ENCODE peak calls at places on chromosomes 16 and 17, in seven cellular contexts. E is HepG2, D is SK-N-SH, Z is HCT116, U is breast epithelium, G is endothelial cell of umbilical vein, C is HL-60. R is an unnamed sample.
A peak's percentile ranks its signal among the peaks of the same experiment; 100 is the strongest.

GRCh38 chr17:78394209-78394608 is 15.8 kb downstream of the PGS1 start:
- DNase-seq in E (no peak), D (no peak), Z (no peak), U (no peak), G (no peak), C (no peak), R (no peak)

GRCh38 chr16:64544859-64545258 is 577.0 kb downstream of the CDH11 start:
- DNase-seq in E (no peak), D (no peak), Z (no peak), U (no peak), G (no peak), C (no peak), R (no peak)

GRCh38 chr16:86389566-86390328 is 120.6 kb upstream of the FOXF1 start:
- DNase-seq in E (no peak), D (no peak), Z (no peak), U (no peak), G (peak; percentile 84), C (no peak), R (no peak)

GRCh38 chr17:74815671-74816370 is 39.7 kb upstream of the NAT9 start:
- DNase-seq in E (no peak), D (no peak), Z (no peak), U (no peak), G (peak; percentile 7), C (no peak), R (no peak)

GRCh38 chr17:13776027-13776551 is 174.4 kb upstream of the HS3ST3A1 start:
- DNase-seq in E (no peak), D (peak; percentile 10), Z (no peak), U (no peak), G (no peak), C (no peak), R (no peak)

GRCh38 chr16:85490971-85491771 is 122.0 kb upstream of the GSE1 start:
- DNase-seq in E (peak; percentile 53), D (no peak), Z (peak; percentile 31), U (no peak), G (no peak), C (no peak), R (no peak)

GRCh38 chr17:71764507-71764906 is 356.3 kb upstream of the SOX9 start:
- DNase-seq in E (peak; percentile 25), D (peak; percentile 24), Z (peak; percentile 62), U (no peak), G (no peak), C (no peak), R (no peak)

GRCh38 chr17:30062372-30062771 is 54.2 kb upstream of the NSRP1 start:
- DNase-seq in E (no peak), D (no peak), Z (no peak), U (no peak), G (no peak), C (no peak), R (no peak)

GRCh38 chr17:58755577-58756245 is at the start of gene PPM1E:
- DNase-seq in E (peak; percentile 27), D (peak; percentile 98), Z (no peak), U (no peak), G (peak; percentile 48), C (peak; percentile 3), R (no peak)

GRCh38 chr16:81817789-81818304 is 38.8 kb downstream of the PLCG2 start:
- DNase-seq in E (no peak), D (no peak), Z (no peak), U (no peak), G (no peak), C (no peak), R (no peak)

GRCh38 chr16:65061935-65062334 is 59.9 kb downstream of the CDH11 start:
- DNase-seq in E (no peak), D (no peak), Z (no peak), U (no peak), G (no peak), C (no peak), R (no peak)

GRCh38 chr16:54286330-54287017 is at the start of gene IRX3:
- DNase-seq in E (peak; percentile 91), D (peak; percentile 95), Z (peak; percentile 66), U (peak; percentile 95), G (peak; percentile 22), C (peak; percentile 42), R (no peak)

GRCh38 chr16:80824623-80825364 is 20.4 kb upstream of the CDYL2 start:
- DNase-seq in E (peak; percentile 59), D (peak; percentile 38), Z (peak; percentile 64), U (no peak), G (peak; percentile 79), C (no peak), R (no peak)

GRCh38 chr17:79005063-79005861 is 4.3 kb downstream of the CANT1 start:
- DNase-seq in E (no peak), D (no peak), Z (no peak), U (peak; percentile 71), G (peak; percentile 13), C (no peak), R (no peak)

GRCh38 chr17:17810374-17811248 is 26.2 kb downstream of the SREBF1 start:
- DNase-seq in E (no peak), D (no peak), Z (no peak), U (no peak), G (no peak), C (no peak), R (no peak)

GRCh38 chr17:80130992-80131391 is 15.9 kb downstream of the EIF4A3 start:
- DNase-seq in E (peak; percentile 59), D (no peak), Z (no peak), U (no peak), G (no peak), C (no peak), R (no peak)

GRCh38 chr17:52159810-52160578 is 1.5 kb upstream of the CA10 start:
- DNase-seq in E (no peak), D (peak; percentile 44), Z (no peak), U (no peak), G (no peak), C (no peak), R (no peak)

GRCh38 chr16:6634151-6634550 is 698.5 kb upstream of the RBFOX1 start:
- DNase-seq in E (no peak), D (no peak), Z (no peak), U (no peak), G (no peak), C (no peak), R (no peak)

GRCh38 chr16:6629110-6629509 is 703.5 kb upstream of the RBFOX1 start:
- DNase-seq in E (no peak), D (no peak), Z (no peak), U (no peak), G (no peak), C (no peak), R (no peak)

GRCh38 chr16:6636457-6636856 is 696.2 kb upstream of the RBFOX1 start:
- DNase-seq in E (no peak), D (no peak), Z (no peak), U (no peak), G (no peak), C (no peak), R (no peak)

GRCh38 chr16:6633441-6633840 is 699.2 kb upstream of the RBFOX1 start:
- DNase-seq in E (no peak), D (no peak), Z (no peak), U (no peak), G (no peak), C (no peak), R (no peak)
- TF ChIP-seq POLR2AphosphoS5 in E (no peak), D (no peak), Z (no peak), U (no peak), G (no peak), C (no peak), R (no peak)

DNA sequence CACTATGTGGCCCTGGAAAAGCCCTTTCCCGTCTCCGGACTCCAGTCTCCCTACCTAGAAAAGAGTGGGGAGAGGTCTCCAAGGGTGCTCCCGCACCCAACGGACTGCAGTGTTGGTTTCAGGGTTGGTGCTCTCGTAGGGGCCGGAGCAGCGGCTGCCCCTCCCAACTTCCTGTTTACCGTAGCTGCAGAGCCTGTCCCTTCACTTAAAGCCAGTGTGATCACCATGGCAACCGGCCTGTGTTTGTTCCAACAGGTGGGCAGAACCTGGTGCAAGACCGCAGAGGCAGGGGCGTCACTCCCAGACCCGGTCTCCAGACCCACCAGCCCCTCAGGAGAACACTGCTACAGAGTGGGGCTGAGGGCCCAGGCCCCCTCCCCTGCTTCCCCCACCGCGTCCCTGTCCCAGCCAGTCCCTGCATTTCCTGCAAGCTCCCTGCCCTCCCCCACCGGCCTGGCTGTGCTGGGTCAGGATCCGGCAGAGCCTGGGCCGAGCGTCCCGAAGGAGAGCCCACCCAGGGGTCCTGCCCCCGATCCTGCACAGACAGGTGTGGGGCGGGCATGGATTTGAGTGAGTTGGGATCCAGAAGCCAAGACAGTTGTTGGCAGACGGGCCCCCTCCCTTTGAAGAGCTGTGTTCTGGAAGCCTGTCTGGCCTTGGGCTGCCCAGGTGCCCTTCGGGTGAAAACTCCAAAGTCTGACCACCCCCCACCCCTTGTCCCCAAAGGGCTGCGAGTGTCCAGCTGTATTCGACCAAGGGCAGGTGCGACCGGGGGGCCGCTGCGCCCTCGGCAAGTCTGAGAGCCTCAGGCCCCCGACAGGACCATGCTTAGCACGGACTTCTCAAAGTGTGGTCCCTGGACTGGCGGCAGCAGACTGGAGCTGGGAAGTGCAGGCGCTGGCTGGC is 1.5 kb upstream of the BAIAP3 start:
- DNase-seq in E (peak; percentile 92), D (peak; percentile 73), Z (peak; percentile 33), U (peak; percentile 83), G (peak; percentile 30), C (peak; percentile 70), R (no peak)
- H3K4me3 ChIP-seq in E (peak overlapping the region; percentile 79), D (peak overlapping the region; percentile 9), Z (no peak overlapping the region), U (peak overlapping the region; percentile 77), G (no peak overlapping the region), C (no peak overlapping the region), R (peak overlapping the region; percentile 18)

DNA sequence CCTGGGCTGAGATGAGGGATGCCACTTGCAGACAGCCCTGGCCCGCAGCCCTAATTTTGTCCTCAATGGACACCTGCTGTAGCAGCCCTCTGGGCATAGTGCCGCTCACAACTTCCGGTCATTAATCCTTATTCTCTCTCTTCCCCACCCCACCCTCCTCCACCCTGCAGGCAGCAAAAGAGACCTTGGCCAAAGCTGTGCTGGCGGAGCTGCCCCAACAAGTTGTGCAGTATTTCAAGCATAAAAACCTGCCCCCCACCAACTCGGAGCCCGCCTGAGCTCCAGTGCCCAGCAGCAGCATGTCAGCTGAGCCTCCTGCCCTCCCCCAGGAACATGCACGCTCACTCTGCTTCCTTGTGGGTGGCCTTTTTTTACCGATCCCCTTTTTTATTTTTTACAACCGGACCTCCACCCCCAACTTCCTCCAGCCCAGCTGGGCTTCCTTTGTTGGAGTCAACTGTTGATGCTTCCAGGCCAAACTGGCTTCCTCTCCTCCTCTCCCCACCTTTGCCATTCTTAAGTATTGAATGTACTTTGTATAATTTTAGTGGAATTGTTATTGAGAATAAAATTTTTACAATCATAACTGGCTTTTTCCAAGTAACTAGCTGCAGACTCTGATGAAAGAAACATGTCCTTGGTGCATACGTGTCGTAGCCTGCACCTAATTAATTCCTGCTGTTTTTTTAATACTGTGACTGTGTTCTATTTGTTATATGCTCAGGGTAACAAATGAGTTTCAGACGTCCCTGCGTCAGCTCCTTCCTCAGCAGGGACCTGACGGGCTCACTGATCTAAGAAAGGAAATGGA is 38.3 kb downstream of the PSME3IP1 start:
- DNase-seq in E (no peak), D (peak; percentile 59), Z (no peak), U (no peak), G (peak; percentile 79), C (no peak), R (no peak)
- TF ChIP-seq POLR2AphosphoS5 in E (no peak), D (no peak), Z (no peak), U (no peak), G (peak; percentile 51), C (no peak), R (no peak)

GRCh38 chr17:1762906-1763829 is 1.3 kb downstream of the SERPINF1 start:
- DNase-seq in E (peak; percentile 99), D (peak; percentile 92), Z (no peak), U (no peak), G (no peak), C (no peak), R (no peak)
- H3K4me3 ChIP-seq in E (peak overlapping the region; percentile 88), D (peak overlapping the region; percentile 47), Z (no peak overlapping the region), U (peak overlapping the region; percentile 73), G (no peak overlapping the region), C (no peak overlapping the region), R (peak overlapping the region; percentile 57)

GRCh38 chr16:4800290-4801041 is 2.0 kb downstream of the ROGDI start:
- DNase-seq in E (peak; percentile 56), D (no peak), Z (no peak), U (no peak), G (no peak), C (peak; percentile 88), R (no peak)
- TF ChIP-seq POLR2AphosphoS5 in E (no peak), D (no peak), Z (no peak), U (no peak), G (no peak), C (peak; percentile 66), R (no peak)